ENCODE peak calls at places on chromosomes 4 and X, in nine cellular contexts. One of them, this sample, is unnamed.
A peak's percentile ranks its signal among the peaks of the same experiment; 100 is the strongest.

GRCh38 chrX:46260502-46260901 is 284.7 kb downstream of the ZNF674 start:
- DNase-seq in GM12865: no peak
- DNase-seq in NCI-H1048: no peak
- DNase-seq in NCI-H2081: no peak
- DNase-seq in HT1080: peak; percentile 8
- DNase-seq in fibroblast of pulmonary artery: no peak
- DNase-seq in GM03348: no peak
- DNase-seq in psoas muscle: no peak
- DNase-seq in caudate nucleus: no peak
- DNase-seq in this sample: no peak

GRCh38 chr4:136706942-136707341 is 825.4 kb downstream of the PCDH18 start:
- DNase-seq in GM12865: no peak
- DNase-seq in NCI-H1048: no peak
- DNase-seq in NCI-H2081: no peak
- DNase-seq in HT1080: no peak
- DNase-seq in fibroblast of pulmonary artery: no peak
- DNase-seq in GM03348: no peak
- DNase-seq in psoas muscle: no peak
- DNase-seq in caudate nucleus: no peak
- DNase-seq in this sample: no peak

GRCh38 chrX:105745863-105746262 is 76.5 kb upstream of the NRK start:
- DNase-seq in GM12865: no peak
- DNase-seq in NCI-H1048: no peak
- DNase-seq in NCI-H2081: no peak
- DNase-seq in HT1080: no peak
- DNase-seq in fibroblast of pulmonary artery: no peak
- DNase-seq in GM03348: no peak
- DNase-seq in psoas muscle: no peak
- DNase-seq in caudate nucleus: no peak
- DNase-seq in this sample: no peak

GRCh38 chr4:166862032-166862431 is 372.3 kb downstream of the SPOCK3 start:
- DNase-seq in GM12865: no peak
- DNase-seq in NCI-H1048: no peak
- DNase-seq in NCI-H2081: no peak
- DNase-seq in HT1080: no peak
- DNase-seq in fibroblast of pulmonary artery: no peak
- DNase-seq in GM03348: no peak
- DNase-seq in psoas muscle: no peak
- DNase-seq in caudate nucleus: no peak
- DNase-seq in this sample: no peak

GRCh38 chrX:2794336-2794735 is 34.4 kb upstream of the GYG2 start:
- DNase-seq in GM12865: no peak
- DNase-seq in NCI-H1048: no peak
- DNase-seq in NCI-H2081: no peak
- DNase-seq in HT1080: no peak
- DNase-seq in fibroblast of pulmonary artery: no peak
- DNase-seq in GM03348: no peak
- DNase-seq in psoas muscle: no peak
- DNase-seq in caudate nucleus: no peak
- DNase-seq in this sample: no peak

GRCh38 chr4:142663828-142664227 is 182.3 kb downstream of the INPP4B start:
- DNase-seq in GM12865: no peak
- DNase-seq in NCI-H1048: no peak
- DNase-seq in NCI-H2081: no peak
- DNase-seq in HT1080: no peak
- DNase-seq in fibroblast of pulmonary artery: no peak
- DNase-seq in GM03348: peak; percentile 49
- DNase-seq in psoas muscle: no peak
- DNase-seq in caudate nucleus: no peak
- DNase-seq in this sample: no peak

GRCh38 chr4:124955476-124955875 is 242.9 kb upstream of the ANKRD50 start:
- DNase-seq in GM12865: no peak
- DNase-seq in NCI-H1048: no peak
- DNase-seq in NCI-H2081: no peak
- DNase-seq in HT1080: no peak
- DNase-seq in fibroblast of pulmonary artery: no peak
- DNase-seq in GM03348: no peak
- DNase-seq in psoas muscle: no peak
- DNase-seq in caudate nucleus: no peak
- DNase-seq in this sample: no peak

GRCh38 chr4:121053601-121054143 is 18.7 kb downstream of the NDNF start:
- DNase-seq in GM12865: no peak
- DNase-seq in NCI-H1048: no peak
- DNase-seq in NCI-H2081: no peak
- DNase-seq in HT1080: peak; percentile 42
- DNase-seq in fibroblast of pulmonary artery: peak; percentile 53
- DNase-seq in GM03348: peak; percentile 9
- DNase-seq in psoas muscle: no peak
- DNase-seq in caudate nucleus: no peak
- DNase-seq in this sample: no peak

GRCh38 chrX:24842486-24842885 is 148.8 kb downstream of the POLA1 start:
- DNase-seq in GM12865: no peak
- DNase-seq in NCI-H1048: no peak
- DNase-seq in NCI-H2081: no peak
- DNase-seq in HT1080: no peak
- DNase-seq in fibroblast of pulmonary artery: no peak
- DNase-seq in GM03348: no peak
- DNase-seq in psoas muscle: no peak
- DNase-seq in caudate nucleus: no peak
- DNase-seq in this sample: no peak

GRCh38 chr4:1044469-1045192 is 33.2 kb downstream of the FGFRL1 start:
- DNase-seq in GM12865: no peak
- DNase-seq in NCI-H1048: no peak
- DNase-seq in NCI-H2081: no peak
- DNase-seq in HT1080: no peak
- DNase-seq in fibroblast of pulmonary artery: no peak
- DNase-seq in GM03348: no peak
- DNase-seq in psoas muscle: peak; percentile 26
- DNase-seq in caudate nucleus: no peak
- DNase-seq in this sample: no peak

GRCh38 chrX:67601771-67602170 is 58.0 kb downstream of the AR start:
- DNase-seq in GM12865: no peak
- DNase-seq in NCI-H1048: no peak
- DNase-seq in NCI-H2081: no peak
- DNase-seq in HT1080: no peak
- DNase-seq in fibroblast of pulmonary artery: no peak
- DNase-seq in GM03348: no peak
- DNase-seq in psoas muscle: no peak
- DNase-seq in caudate nucleus: no peak
- DNase-seq in this sample: no peak

GRCh38 chrX:3129256-3129655 is 88.0 kb downstream of the ARSF start:
- DNase-seq in GM12865: no peak
- DNase-seq in NCI-H1048: no peak
- DNase-seq in NCI-H2081: no peak
- DNase-seq in HT1080: peak; percentile 40
- DNase-seq in fibroblast of pulmonary artery: peak; percentile 11
- DNase-seq in GM03348: no peak
- DNase-seq in psoas muscle: no peak
- DNase-seq in caudate nucleus: no peak
- DNase-seq in this sample: no peak

GRCh38 chr4:11489449-11490083 is 60.9 kb upstream of the HS3ST1 start:
- DNase-seq in GM12865: peak; percentile 28
- DNase-seq in NCI-H1048: no peak
- DNase-seq in NCI-H2081: no peak
- DNase-seq in HT1080: no peak
- DNase-seq in fibroblast of pulmonary artery: no peak
- DNase-seq in GM03348: no peak
- DNase-seq in psoas muscle: no peak
- DNase-seq in caudate nucleus: no peak
- DNase-seq in this sample: no peak

GRCh38 chr4:138055890-138056289 is 186.3 kb downstream of the SLC7A11 start:
- DNase-seq in GM12865: no peak
- DNase-seq in NCI-H1048: no peak
- DNase-seq in NCI-H2081: no peak
- DNase-seq in HT1080: no peak
- DNase-seq in fibroblast of pulmonary artery: no peak
- DNase-seq in GM03348: peak; percentile 31
- DNase-seq in psoas muscle: no peak
- DNase-seq in caudate nucleus: no peak
- DNase-seq in this sample: no peak

GRCh38 chr4:143654571-143654970 is 45.9 kb downstream of the FREM3 start:
- DNase-seq in GM12865: no peak
- DNase-seq in NCI-H1048: no peak
- DNase-seq in NCI-H2081: no peak
- DNase-seq in HT1080: no peak
- DNase-seq in fibroblast of pulmonary artery: no peak
- DNase-seq in GM03348: no peak
- DNase-seq in psoas muscle: no peak
- DNase-seq in caudate nucleus: no peak
- DNase-seq in this sample: no peak

GRCh38 chr4:7392438-7393374 is 42.0 kb downstream of the PSAPL1 start:
- DNase-seq in GM12865: no peak
- DNase-seq in NCI-H1048: no peak
- DNase-seq in NCI-H2081: no peak
- DNase-seq in HT1080: peak; percentile 49
- DNase-seq in fibroblast of pulmonary artery: peak; percentile 7
- DNase-seq in GM03348: peak; percentile 83
- DNase-seq in psoas muscle: peak; percentile 38
- DNase-seq in caudate nucleus: no peak
- DNase-seq in this sample: no peak

GRCh38 chr4:163090997-163091684 is 75.5 kb downstream of the NAF1 start:
- DNase-seq in GM12865: no peak
- DNase-seq in NCI-H1048: no peak
- DNase-seq in NCI-H2081: no peak
- DNase-seq in HT1080: no peak
- DNase-seq in fibroblast of pulmonary artery: no peak
- DNase-seq in GM03348: no peak
- DNase-seq in psoas muscle: no peak
- DNase-seq in caudate nucleus: no peak
- DNase-seq in this sample: no peak

GRCh38 chrX:97315939-97316338 is 432.2 kb downstream of the RPA4 start:
- DNase-seq in GM12865: peak; percentile 28
- DNase-seq in NCI-H1048: no peak
- DNase-seq in NCI-H2081: no peak
- DNase-seq in HT1080: no peak
- DNase-seq in fibroblast of pulmonary artery: no peak
- DNase-seq in GM03348: no peak
- DNase-seq in psoas muscle: no peak
- DNase-seq in caudate nucleus: no peak
- DNase-seq in this sample: no peak